ENCODE peak calls at places on chromosome 3, in eight cellular contexts. N is IMR-90, K is EL, Q is cardiac fibroblast, F is NCI-H1417, U is neural crest cell, A is sigmoid colon, Z is NCI-H524. O is an unnamed sample.

GRCh38 chr3:2944628-2945027 is 165.5 kb downstream of the IL5RA start:
- DNase-seq in Q (no peak), U (no peak), Z (no peak), A (no peak), K (no peak), F (no peak), N (no peak), O (no peak)

GRCh38 chr3:94420941-94421340 is 358.1 kb downstream of the NSUN3 start:
- DNase-seq in N (peak; percentile 55), A (no peak), Z (no peak), Q (no peak), F (no peak), K (peak; percentile 22), U (no peak), O (no peak)

GRCh38 chr3:175002732-175003143 is 143.6 kb downstream of the NAALADL2 start:
- DNase-seq in Z (no peak), F (no peak), N (peak; percentile 99), U (no peak), K (peak; percentile 97), A (no peak), Q (peak; percentile 68), O (peak; percentile 98)

GRCh38 chr3:52777959-52778805 is 783 bp downstream of the ITIH1 start:
- DNase-seq in Q (no peak), U (no peak), F (no peak), Z (no peak), A (peak; percentile 41), N (no peak), K (no peak), O (no peak)

GRCh38 chr3:106065831-106066230 is 197.0 kb upstream of the CBLB start:
- DNase-seq in N (no peak), A (no peak), F (no peak), Z (no peak), K (no peak), Q (no peak), U (no peak), O (no peak)

GRCh38 chr3:158845748-158846350 is 44.0 kb downstream of the MFSD1 start:
- DNase-seq in K (peak; percentile 34), Q (peak; percentile 28), Z (peak; percentile 64), F (peak; percentile 55), N (no peak), U (no peak), A (no peak), O (peak; percentile 60)

GRCh38 chr3:101810023-101810415 is 31.0 kb downstream of the NXPE3 start:
- DNase-seq in N (no peak), F (no peak), Q (no peak), K (no peak), Z (peak; percentile 41), U (no peak), A (no peak), O (no peak)

GRCh38 chr3:19060404-19060803 is 87.9 kb upstream of the KCNH8 start:
- DNase-seq in N (no peak), F (no peak), K (no peak), U (no peak), Q (no peak), Z (no peak), A (no peak), O (no peak)

GRCh38 chr3:78919021-78919755 is 848.6 kb downstream of the ROBO1 start:
- DNase-seq in A (no peak), F (no peak), N (peak; percentile 98), K (peak; percentile 79), Q (peak; percentile 68), U (no peak), Z (peak; percentile 79), O (peak; percentile 54)

GRCh38 chr3:85800676-85801075 is 841.9 kb downstream of the CADM2 start:
- DNase-seq in U (no peak), N (no peak), F (no peak), A (no peak), K (no peak), Q (no peak), Z (peak; percentile 91), O (no peak)

GRCh38 chr3:182570934-182571594 is 222.2 kb upstream of the ATP11B start:
- DNase-seq in U (no peak), N (no peak), F (no peak), Z (no peak), A (no peak), K (no peak), Q (no peak), O (no peak)

GRCh38 chr3:127857270-127857801 is 35.0 kb upstream of the MGLL start:
- DNase-seq in N (peak; percentile 11), K (no peak), Z (peak; percentile 77), Q (peak; percentile 3), U (no peak), A (no peak), F (no peak), O (peak; percentile 28)

GRCh38 chr3:196414469-196414868 is 17.8 kb downstream of the UBXN7 start:
- DNase-seq in U (no peak), Z (no peak), N (peak; percentile 48), Q (peak; percentile 5), A (no peak), K (peak; percentile 9), F (no peak), O (no peak)